ENCODE peak calls at places on chromosomes 1 and 21, in four cellular contexts. H is SK-N-SH, E is left cardiac atrium, R is epithelial cell of esophagus. V is an unnamed sample.

GRCh38 chr1:53519412-53519811 is 60.2 kb downstream of the DMRTB1 start:
- DNase-seq in H (no peak), E (no peak), R (no peak), V (no peak)

GRCh38 chr1:231052777-231053176 is 12.7 kb upstream of the FAM89A start:
- DNase-seq in H (no peak), E (no peak), R (no peak), V (no peak)

GRCh38 chr1:109834951-109835350 is 71.2 kb upstream of the EPS8L3 start:
- DNase-seq in H (no peak), E (no peak), R (no peak), V (no peak)

GRCh38 chr1:39238476-39238875 is 34.0 kb downstream of the MACF1 start:
- DNase-seq in H (no peak), E (peak; percentile 49), R (peak; percentile 37), V (peak; percentile 51)

GRCh38 chr1:173869108-173869359 is 854 bp downstream of the ZBTB37 start:
- DNase-seq in H (no peak), E (no peak), R (no peak), V (no peak)

GRCh38 chr1:229762891-229763290 is 136.8 kb downstream of the URB2 start:
- DNase-seq in H (no peak), E (no peak), R (no peak), V (no peak)

GRCh38 chr1:59016390-59016789 is 232.5 kb upstream of the JUN start:
- DNase-seq in H (no peak), E (no peak), R (peak; percentile 33), V (peak; percentile 65)

GRCh38 chr1:153946622-153947246 is at the start of gene DENND4B:
- DNase-seq in H (peak; percentile 99), E (peak; percentile 88), R (peak; percentile 75), V (peak; percentile 84)

GRCh38 chr1:109918077-109918606 is 7.5 kb downstream of the CSF1 start:
- DNase-seq in H (no peak), E (no peak), R (no peak), V (no peak)

GRCh38 chr1:10869933-10870332 is 73.5 kb upstream of the CASZ1 start:
- DNase-seq in H (no peak), E (no peak), R (no peak), V (no peak)

GRCh38 chr1:186958520-186958919 is 129.8 kb downstream of the PLA2G4A start:
- DNase-seq in H (no peak), E (no peak), R (peak; percentile 85), V (no peak)

GRCh38 chr1:78410643-78411042 is 80.1 kb upstream of the PTGFR start:
- DNase-seq in H (no peak), E (no peak), R (no peak), V (no peak)

GRCh38 chr21:46050651-46051378 is 47.1 kb upstream of the COL6A2 start:
- DNase-seq in H (no peak), E (no peak), R (no peak), V (no peak)

GRCh38 chr21:43634618-43635017 is 24.7 kb downstream of the HSF2BP start:
- DNase-seq in H (no peak), E (no peak), R (peak; percentile 24), V (peak; percentile 87)

GRCh38 chr21:36747114-36747814 is 48.3 kb downstream of the SIM2 start:
- DNase-seq in H (no peak), E (no peak), R (no peak), V (no peak)

GRCh38 chr21:25107708-25108107 is 499.6 kb downstream of the MRPL39 start:
- DNase-seq in H (no peak), E (no peak), R (peak; percentile 11), V (peak; percentile 90)

GRCh38 chr1:8357329-8358101 is 39.6 kb downstream of the SLC45A1 start:
- DNase-seq in H (no peak), E (no peak), R (no peak), V (no peak)

GRCh38 chr1:147225193-147225730 is at the start of gene FMO5:
- DNase-seq in H (peak; percentile 57), E (peak; percentile 77), R (peak; percentile 55), V (peak; percentile 61)

GRCh38 chr1:109060707-109061106 is 15.1 kb downstream of the TAF13 start:
- DNase-seq in H (no peak), E (no peak), R (no peak), V (no peak)

GRCh38 chr1:22500476-22500875 is 48.8 kb downstream of the ZBTB40 start:
- DNase-seq in H (no peak), E (peak; percentile 54), R (peak; percentile 71), V (peak; percentile 62)

V was measured in kidney tubule cell.